ENCODE peak calls at places on chromosomes 2 and 18, in seven cellular contexts. Y, L, E, Q, M, J and X are unnamed samples.

GRCh38 chr2:110948027-110948687 is 172.6 kb upstream of the BCL2L11 start:
- DNase-seq in J (no peak), E (no peak), Y (peak), L (no peak), M (no peak), Q (no peak), X (no peak)

GRCh38 chr2:187567126-187567525 is 12.9 kb upstream of the TFPI start:
- DNase-seq in M (no peak), Q (no peak), E (no peak), L (no peak), Y (no peak), J (no peak), X (no peak)

GRCh38 chr2:15954761-15955160 is 14.4 kb downstream of the MYCN start:
- DNase-seq in L (no peak), J (no peak), Q (no peak), M (no peak), E (no peak), Y (no peak), X (no peak)

GRCh38 chr2:168180914-168181313 is 66.5 kb downstream of the STK39 start:
- DNase-seq in E (no peak), L (no peak), J (no peak), Y (no peak), M (no peak), Q (no peak), X (no peak)

GRCh38 chr2:111898703-111899514 is 502 bp downstream of the MERTK start:
- DNase-seq in Q (no peak), M (no peak), J (peak), Y (no peak), L (peak), E (no peak), X (peak)

GRCh38 chr2:1824202-1824905 is 80.0 kb upstream of the PXDN start:
- DNase-seq in M (no peak), Q (no peak), J (no peak), Y (no peak), E (no peak), L (no peak), X (no peak)

GRCh38 chr18:13137041-13137938 is 81.3 kb upstream of the LDLRAD4 start:
- DNase-seq in M (no peak), J (no peak), L (no peak), E (peak), Y (no peak), Q (no peak), X (no peak)

GRCh38 chr18:55500316-55501086 is 87.5 kb downstream of the TCF4 start:
- DNase-seq in L (no peak), M (no peak), J (no peak), Q (no peak), E (no peak), Y (no peak), X (no peak)

GRCh38 chr2:152298754-152299153 is 36.2 kb upstream of the FMNL2 start:
- DNase-seq in L (no peak), E (no peak), J (no peak), Q (no peak), M (no peak), Y (peak), X (no peak)

GRCh38 chr2:231167745-231168459 is 30.5 kb upstream of the ARMC9 start:
- DNase-seq in M (no peak), Y (no peak), L (no peak), E (no peak), J (no peak), Q (no peak), X (no peak)

GRCh38 chr2:171522057-171522803 is at the start of gene CYBRD1:
- DNase-seq in Q (no peak), E (no peak), M (no peak), L (peak), J (no peak), Y (no peak), X (peak)

GRCh38 chr2:191646612-191646902 is 31.4 kb upstream of the NABP1 start:
- DNase-seq in Y (no peak), J (no peak), E (no peak), L (no peak), Q (no peak), M (no peak), X (peak)

GRCh38 chr2:28080911-28081310 is 190.4 kb downstream of the BABAM2 start:
- DNase-seq in Q (no peak), M (no peak), J (no peak), L (no peak), Y (no peak), E (no peak), X (peak)

GRCh38 chr2:173184031-173185004 is 108.7 kb downstream of the MAP3K20 start:
- DNase-seq in M (no peak), E (no peak), Q (no peak), J (no peak), L (no peak), Y (no peak), X (no peak)

GRCh38 chr2:43745457-43745856 is 28.4 kb upstream of the DYNC2LI1 start:
- DNase-seq in M (no peak), Q (no peak), Y (no peak), J (no peak), L (no peak), E (no peak), X (no peak)

GRCh38 chr2:27091746-27092695 is 5.4 kb downstream of the KHK start:
- DNase-seq in Q (no peak), E (no peak), Y (no peak), J (no peak), L (no peak), M (no peak), X (no peak)

GRCh38 chr2:890791-891190 is 59.9 kb upstream of the SNTG2 start:
- DNase-seq in J (no peak), Q (no peak), L (no peak), M (no peak), Y (no peak), E (no peak), X (no peak)

GRCh38 chr2:163697429-163697828 is 38.4 kb downstream of the FIGN start:
- DNase-seq in E (no peak), M (no peak), J (no peak), Y (no peak), L (no peak), Q (no peak), X (no peak)

GRCh38 chr18:60552948-60553347 is 180.4 kb upstream of the MC4R start:
- DNase-seq in Y (no peak), J (no peak), Q (no peak), M (no peak), E (no peak), L (no peak), X (no peak)

GRCh38 chr2:101113441-101114267 is 37.5 kb downstream of the TBC1D8 start:
- DNase-seq in L (no peak), M (no peak), J (no peak), Q (no peak), Y (peak), E (no peak), X (peak)

GRCh38 chr2:223235986-223236385 is 184.0 kb downstream of the KCNE4 start:
- DNase-seq in Y (no peak), M (no peak), E (no peak), L (no peak), J (no peak), Q (no peak), X (no peak)

GRCh38 chr2:7570247-7570646 is 653.0 kb downstream of the RNF144A start:
- DNase-seq in Q (no peak), M (no peak), L (no peak), J (no peak), E (no peak), Y (peak), X (no peak)

GRCh38 chr2:60358471-60358870 is 195.0 kb downstream of the BCL11A start:
- DNase-seq in L (no peak), Q (no peak), Y (no peak), J (no peak), M (no peak), E (no peak), X (no peak)

GRCh38 chr18:22346342-22346967 is 71.3 kb downstream of the CTAGE1 start:
- DNase-seq in Q (no peak), J (no peak), Y (no peak), L (no peak), E (no peak), M (no peak), X (peak)